ENCODE peak calls at places on chromosomes 3 and 15, in five cellular contexts. One of them, this sample, is unnamed.

GRCh38 chr15:79102595-79102994 is 12.0 kb upstream of the RASGRF1 start:
- DNase-seq in neural progenitor cell: no peak
- DNase-seq in astrocyte: no peak
- DNase-seq in SK-N-SH: no peak
- DNase-seq in H9: no peak
- DNase-seq in this sample: no peak

GRCh38 chr3:49278548-49278947 is 1.5 kb upstream of the C3orf62 start:
- DNase-seq in neural progenitor cell: no peak
- DNase-seq in astrocyte: no peak
- DNase-seq in SK-N-SH: no peak
- DNase-seq in H9: no peak
- DNase-seq in this sample: no peak

GRCh38 chr3:151479452-151479851 is 18.6 kb upstream of the IGSF10 start:
- DNase-seq in neural progenitor cell: no peak
- DNase-seq in astrocyte: no peak
- DNase-seq in SK-N-SH: no peak
- DNase-seq in H9: no peak
- DNase-seq in this sample: no peak

GRCh38 chr3:100400424-100400781 is 486 bp downstream of the TOMM70 start:
- DNase-seq in neural progenitor cell: no peak
- DNase-seq in astrocyte: no peak
- DNase-seq in SK-N-SH: no peak
- DNase-seq in H9: no peak
- DNase-seq in this sample: peak; percentile 12

GRCh38 chr3:100709840-100710235 is 544 bp downstream of the TFG start:
- DNase-seq in neural progenitor cell: peak; percentile 92
- DNase-seq in astrocyte: peak; percentile 2
- DNase-seq in SK-N-SH: peak; percentile 84
- DNase-seq in H9: peak; percentile 70
- DNase-seq in this sample: peak; percentile 18

GRCh38 chr3:111069974-111070751 is 1.5 kb upstream of the NECTIN3 start:
- DNase-seq in neural progenitor cell: peak; percentile 32
- DNase-seq in astrocyte: peak; percentile 4
- DNase-seq in SK-N-SH: peak; percentile 31
- DNase-seq in H9: no peak
- DNase-seq in this sample: peak; percentile 11

GRCh38 chr3:184155644-184156521 is 706 bp downstream of the DVL3 start:
- DNase-seq in neural progenitor cell: peak; percentile 62
- DNase-seq in astrocyte: no peak
- DNase-seq in SK-N-SH: peak; percentile 74
- DNase-seq in H9: peak; percentile 46
- DNase-seq in this sample: peak; percentile 26

GRCh38 chr3:179410317-179410716 is 41.0 kb downstream of the GNB4 start:
- DNase-seq in neural progenitor cell: peak; percentile 6
- DNase-seq in astrocyte: peak; percentile 10
- DNase-seq in SK-N-SH: no peak
- DNase-seq in H9: no peak
- DNase-seq in this sample: no peak

GRCh38 chr3:73586190-73586589 is 38.6 kb downstream of the PDZRN3 start:
- DNase-seq in neural progenitor cell: no peak
- DNase-seq in astrocyte: no peak
- DNase-seq in SK-N-SH: no peak
- DNase-seq in H9: no peak
- DNase-seq in this sample: no peak

GRCh38 chr3:154427685-154428291 is 2.2 kb downstream of the GPR149 start:
- DNase-seq in neural progenitor cell: peak; percentile 90
- DNase-seq in astrocyte: no peak
- DNase-seq in SK-N-SH: peak; percentile 26
- DNase-seq in H9: peak; percentile 56
- DNase-seq in this sample: no peak

GRCh38 chr3:100492059-100492809 is at the start of gene TMEM45A:
- DNase-seq in neural progenitor cell: peak; percentile 98
- DNase-seq in astrocyte: peak; percentile 89
- DNase-seq in SK-N-SH: peak; percentile 99
- DNase-seq in H9: peak; percentile 97
- DNase-seq in this sample: peak; percentile 96

GRCh38 chr15:31239409-31239808 is 87.2 kb upstream of the KLF13 start:
- DNase-seq in neural progenitor cell: no peak
- DNase-seq in astrocyte: no peak
- DNase-seq in SK-N-SH: no peak
- DNase-seq in H9: no peak
- DNase-seq in this sample: no peak

GRCh38 chr3:56288258-56288657 is 180.0 kb downstream of the ERC2 start:
- DNase-seq in neural progenitor cell: no peak
- DNase-seq in astrocyte: no peak
- DNase-seq in SK-N-SH: no peak
- DNase-seq in H9: no peak
- DNase-seq in this sample: no peak

GRCh38 chr3:193572426-193572908 is 17.8 kb upstream of the ATP13A4 start:
- DNase-seq in neural progenitor cell: peak; percentile 81
- DNase-seq in astrocyte: peak; percentile 34
- DNase-seq in SK-N-SH: peak; percentile 61
- DNase-seq in H9: peak; percentile 72
- DNase-seq in this sample: peak; percentile 70

GRCh38 chr3:151501171-151501790 is 40.4 kb upstream of the IGSF10 start:
- DNase-seq in neural progenitor cell: no peak
- DNase-seq in astrocyte: no peak
- DNase-seq in SK-N-SH: no peak
- DNase-seq in H9: no peak
- DNase-seq in this sample: no peak

GRCh38 chr3:108489776-108490175 is 20.6 kb downstream of the MYH15 start:
- DNase-seq in neural progenitor cell: peak; percentile 68
- DNase-seq in astrocyte: peak; percentile 19
- DNase-seq in SK-N-SH: peak; percentile 45
- DNase-seq in H9: peak; percentile 34
- DNase-seq in this sample: peak; percentile 34

GRCh38 chr3:50245831-50246516 is 10.0 kb downstream of the GNAI2 start:
- DNase-seq in neural progenitor cell: peak; percentile 96
- DNase-seq in astrocyte: no peak
- DNase-seq in SK-N-SH: peak; percentile 95
- DNase-seq in H9: peak; percentile 98
- DNase-seq in this sample: peak; percentile 83

GRCh38 chr3:172125963-172126403 is 86.6 kb downstream of the FNDC3B start:
- DNase-seq in neural progenitor cell: no peak
- DNase-seq in astrocyte: peak; percentile 72
- DNase-seq in SK-N-SH: no peak
- DNase-seq in H9: no peak
- DNase-seq in this sample: peak; percentile 78

GRCh38 chr3:43343778-43344177 is 57.4 kb downstream of the SNRK start:
- DNase-seq in neural progenitor cell: no peak
- DNase-seq in astrocyte: no peak
- DNase-seq in SK-N-SH: no peak
- DNase-seq in H9: no peak
- DNase-seq in this sample: no peak

GRCh38 chr3:51675201-51675611 is 4.2 kb downstream of the TEX264 start:
- DNase-seq in neural progenitor cell: no peak
- DNase-seq in astrocyte: peak; percentile 45
- DNase-seq in SK-N-SH: no peak
- DNase-seq in H9: no peak
- DNase-seq in this sample: peak; percentile 68

GRCh38 chr3:9276761-9277370 is 27.4 kb upstream of the SRGAP3 start:
- DNase-seq in neural progenitor cell: no peak
- DNase-seq in astrocyte: no peak
- DNase-seq in SK-N-SH: no peak
- DNase-seq in H9: no peak
- DNase-seq in this sample: peak; percentile 8

GRCh38 chr15:68638953-68639500 is 60.2 kb downstream of the CORO2B start:
- DNase-seq in neural progenitor cell: no peak
- DNase-seq in astrocyte: peak; percentile 72
- DNase-seq in SK-N-SH: no peak
- DNase-seq in H9: no peak
- DNase-seq in this sample: peak; percentile 81

GRCh38 chr3:64594129-64594528 is 93.7 kb downstream of the ADAMTS9 start:
- DNase-seq in neural progenitor cell: no peak
- DNase-seq in astrocyte: no peak
- DNase-seq in SK-N-SH: no peak
- DNase-seq in H9: no peak
- DNase-seq in this sample: no peak

GRCh38 chr15:98996619-98997018 is 11.0 kb downstream of the PGPEP1L start:
- DNase-seq in neural progenitor cell: no peak
- DNase-seq in astrocyte: no peak
- DNase-seq in SK-N-SH: no peak
- DNase-seq in H9: no peak
- DNase-seq in this sample: no peak

GRCh38 chr3:184626942-184627341 is 65.4 kb downstream of the EPHB3 start:
- DNase-seq in neural progenitor cell: no peak
- DNase-seq in astrocyte: no peak
- DNase-seq in SK-N-SH: no peak
- DNase-seq in H9: no peak
- DNase-seq in this sample: no peak

GRCh38 chr3:78734048-78734637 is 1033.7 kb downstream of the ROBO1 start:
- DNase-seq in neural progenitor cell: no peak
- DNase-seq in astrocyte: peak; percentile 67
- DNase-seq in SK-N-SH: no peak
- DNase-seq in H9: no peak
- DNase-seq in this sample: peak; percentile 87

GRCh38 chr3:188397766-188398705 is 244.1 kb downstream of the LPP start:
- DNase-seq in neural progenitor cell: no peak
- DNase-seq in astrocyte: no peak
- DNase-seq in SK-N-SH: no peak
- DNase-seq in H9: no peak
- DNase-seq in this sample: no peak

GRCh38 chr3:155876037-155876436 is 5.6 kb downstream of the GMPS start:
- DNase-seq in neural progenitor cell: no peak
- DNase-seq in astrocyte: no peak
- DNase-seq in SK-N-SH: no peak
- DNase-seq in H9: no peak
- DNase-seq in this sample: no peak
- H4K20me1 ChIP-seq in neural progenitor cell: peaks cover 93% of the 10 kb centered on the region
- H4K20me1 ChIP-seq in astrocyte: peaks cover 76% of the 10 kb centered on the region
- H4K20me1 ChIP-seq in SK-N-SH: peaks cover 77% of the 10 kb centered on the region
- H4K20me1 ChIP-seq in H9: no peaks in the 10 kb centered on the region
- H4K20me1 ChIP-seq in this sample: no peaks in the 10 kb centered on the region

GRCh38 chr3:72162649-72163184 is 377.8 kb upstream of the PROK2 start:
- DNase-seq in neural progenitor cell: no peak
- DNase-seq in astrocyte: no peak
- DNase-seq in SK-N-SH: no peak
- DNase-seq in H9: no peak
- DNase-seq in this sample: no peak
- H3K4me2 ChIP-seq in neural progenitor cell: no peak overlapping the region
- H3K4me2 ChIP-seq in astrocyte: peak overlapping the region; percentile 52
- H3K4me2 ChIP-seq in SK-N-SH: no peak overlapping the region
- H3K4me2 ChIP-seq in H9: no peak overlapping the region
- H3K4me2 ChIP-seq in this sample: no peak overlapping the region

GRCh38 chr15:63510548-63510940 is 6.2 kb downstream of the USP3 start:
- DNase-seq in neural progenitor cell: no peak
- DNase-seq in astrocyte: no peak
- DNase-seq in SK-N-SH: no peak
- DNase-seq in H9: no peak
- DNase-seq in this sample: no peak

GRCh38 chr15:63512148-63512547 is 7.8 kb downstream of the USP3 start:
- DNase-seq in neural progenitor cell: no peak
- DNase-seq in astrocyte: no peak
- DNase-seq in SK-N-SH: no peak
- DNase-seq in H9: no peak
- DNase-seq in this sample: no peak

GRCh38 chr15:63514533-63514943 is 10.1 kb downstream of the USP3 start:
- DNase-seq in neural progenitor cell: no peak
- DNase-seq in astrocyte: peak; percentile 71
- DNase-seq in SK-N-SH: no peak
- DNase-seq in H9: no peak
- DNase-seq in this sample: peak; percentile 75

GRCh38 chr15:63513728-63514127 is 9.3 kb downstream of the USP3 start:
- DNase-seq in neural progenitor cell: no peak
- DNase-seq in astrocyte: no peak
- DNase-seq in SK-N-SH: no peak
- DNase-seq in H9: no peak
- DNase-seq in this sample: no peak

GRCh38 chr15:63513271-63513670 is 8.9 kb downstream of the USP3 start:
- DNase-seq in neural progenitor cell: no peak
- DNase-seq in astrocyte: no peak
- DNase-seq in SK-N-SH: no peak
- DNase-seq in H9: no peak
- DNase-seq in this sample: no peak
- H4K20me1 ChIP-seq in neural progenitor cell: peaks cover 98% of the 10 kb centered on the region
- H4K20me1 ChIP-seq in astrocyte: peaks cover 73% of the 10 kb centered on the region
- H4K20me1 ChIP-seq in SK-N-SH: peaks cover 62% of the 10 kb centered on the region
- H4K20me1 ChIP-seq in H9: no peaks in the 10 kb centered on the region
- H4K20me1 ChIP-seq in this sample: no peaks in the 10 kb centered on the region

GRCh38 chr15:60751985-60752952 is 273.3 kb upstream of the ICE2 start:
- DNase-seq in neural progenitor cell: no peak
- DNase-seq in astrocyte: peak; percentile 57
- DNase-seq in SK-N-SH: peak; percentile 35
- DNase-seq in H9: no peak
- DNase-seq in this sample: peak; percentile 62
- H3K4me2 ChIP-seq in neural progenitor cell: no peak overlapping the region
- H3K4me2 ChIP-seq in astrocyte: peak overlapping the region; percentile 70
- H3K4me2 ChIP-seq in SK-N-SH: peak overlapping the region; percentile 13
- H3K4me2 ChIP-seq in H9: no peak overlapping the region
- H3K4me2 ChIP-seq in this sample: peak overlapping the region; percentile 55